ENCODE peak calls at places on chromosomes 5 and 9, in eight cellular contexts. D is stomach, Y is GM12891, E is HCT116, T is transverse colon, V is sigmoid colon, Z is GM12892, K is Panc1. A is an unnamed sample.

GRCh38 chr9:95509851-95510529 is 6.8 kb downstream of the PTCH1 start:
- DNase-seq in Y (no peak), Z (no peak), K (no peak), V (no peak), D (no peak), E (no peak), T (peak), A (no peak)

GRCh38 chr9:126491256-126491879 is 122.4 kb upstream of the LMX1B start:
- DNase-seq in Y (no peak), E (no peak), Z (no peak), V (no peak), D (peak), T (peak), K (peak), A (peak)

GRCh38 chr9:126588491-126589168 is 25.1 kb upstream of the LMX1B start:
- DNase-seq in D (no peak), Z (no peak), T (no peak), V (no peak), K (no peak), Y (no peak), E (no peak), A (no peak)

GRCh38 chr9:37976714-37977477 is 73.0 kb upstream of the SLC25A51 start:
- DNase-seq in K (no peak), Y (no peak), V (peak), Z (no peak), E (no peak), D (no peak), T (no peak), A (no peak)

GRCh38 chr9:27450752-27451151 is 73.3 kb upstream of the IFNK start:
- DNase-seq in T (no peak), K (no peak), V (no peak), Y (no peak), Z (no peak), E (no peak), D (no peak), A (no peak)

GRCh38 chr9:37966443-37967271 is 62.7 kb upstream of the SLC25A51 start:
- DNase-seq in E (no peak), T (peak), Z (no peak), Y (no peak), V (no peak), D (peak), K (no peak), A (no peak)

GRCh38 chr9:95157491-95158151 is 159.9 kb downstream of the FANCC start:
- DNase-seq in E (no peak), T (peak), Z (no peak), V (peak), K (no peak), Y (no peak), D (no peak), A (no peak)

GRCh38 chr9:120366646-120367019 is 213.3 kb downstream of the CDK5RAP2 start:
- DNase-seq in K (no peak), T (no peak), Z (no peak), E (peak), Y (no peak), D (no peak), V (no peak), A (no peak)

GRCh38 chr5:58156977-58157701 is 302.7 kb downstream of the PLK2 start:
- DNase-seq in T (no peak), Z (no peak), E (no peak), K (no peak), D (no peak), Y (no peak), V (no peak), A (no peak)

GRCh38 chr5:1182633-1183423 is 18.6 kb upstream of the SLC6A19 start:
- DNase-seq in Z (no peak), V (no peak), T (peak), D (peak), Y (no peak), E (no peak), K (no peak), A (peak)

GRCh38 chr5:176436641-176437040 is 11.5 kb upstream of the FAF2 start:
- DNase-seq in V (no peak), Z (no peak), E (no peak), D (no peak), T (no peak), Y (no peak), K (no peak), A (no peak)

GRCh38 chr5:138965631-138966030 is 90.5 kb upstream of the LRRTM2 start:
- DNase-seq in V (no peak), T (no peak), Z (no peak), E (no peak), K (no peak), D (no peak), Y (no peak), A (no peak)

GRCh38 chr5:173707392-173707791 is 90.9 kb upstream of the BOD1 start:
- DNase-seq in T (no peak), Z (no peak), D (no peak), Y (no peak), K (no peak), E (no peak), V (no peak), A (no peak)

GRCh38 chr5:16489322-16489791 is 23.8 kb upstream of the ZNF622 start:
- DNase-seq in Y (no peak), Z (no peak), T (no peak), K (peak), D (no peak), E (peak), V (no peak), A (peak)

GRCh38 chr5:179267671-179268071 is 77.6 kb downstream of the ADAMTS2 start:
- DNase-seq in T (peak), Z (no peak), Y (no peak), E (no peak), D (peak), V (peak), K (no peak), A (no peak)

GRCh38 chr9:116213673-116214047 is 60.1 kb downstream of the PAPPA start:
- DNase-seq in E (no peak), V (no peak), Z (no peak), Y (no peak), K (no peak), T (no peak), D (no peak), A (no peak)

GRCh38 chr5:14040542-14040941 is 96.1 kb upstream of the DNAH5 start:
- DNase-seq in Y (no peak), D (no peak), T (no peak), V (no peak), Z (no peak), K (no peak), E (no peak), A (no peak)

GRCh38 chr5:76692274-76692540 is 23.7 kb upstream of the F2R start:
- DNase-seq in V (no peak), E (no peak), Z (no peak), K (no peak), T (no peak), Y (no peak), D (no peak), A (no peak)

GRCh38 chr5:27524515-27524914 is 486.1 kb upstream of the CDH9 start:
- DNase-seq in T (no peak), K (no peak), E (no peak), Y (no peak), V (no peak), D (no peak), Z (no peak), A (no peak)

GRCh38 chr5:82628364-82628910 is 350.3 kb upstream of the RPS23 start:
- DNase-seq in Y (no peak), V (no peak), Z (no peak), E (no peak), K (no peak), D (no peak), T (no peak), A (no peak)

GRCh38 chr5:68456756-68457217 is 241.2 kb downstream of the PIK3R1 start:
- DNase-seq in T (peak), Y (no peak), V (no peak), E (no peak), K (peak), D (peak), Z (no peak), A (peak)

GRCh38 chr5:157178961-157179360 is 1.7 kb upstream of the ITK start:
- DNase-seq in V (no peak), E (no peak), T (no peak), Z (no peak), D (no peak), Y (no peak), K (no peak), A (no peak)

GRCh38 chr5:169788168-169788567 is 151.1 kb downstream of the DOCK2 start:
- DNase-seq in T (no peak), Z (no peak), Y (no peak), E (no peak), V (no peak), K (no peak), D (no peak), A (no peak)

GRCh38 chr5:58849995-58850667 is 267.3 kb downstream of the RAB3C start:
- DNase-seq in T (peak), Z (no peak), Y (peak), D (peak), E (peak), K (peak), V (no peak), A (peak)

GRCh38 chr9:130054820-130055219 is 1.1 kb downstream of the GPR107 start:
- DNase-seq in Z (no peak), T (no peak), V (no peak), D (no peak), Y (no peak), K (no peak), E (no peak), A (no peak)

GRCh38 chr9:130054428-130054786 is 701 bp downstream of the GPR107 start:
- DNase-seq in D (no peak), Z (no peak), K (no peak), E (no peak), Y (no peak), V (no peak), T (no peak), A (no peak)

GRCh38 chr9:130051855-130052254 is 1.9 kb upstream of the GPR107 start:
- DNase-seq in Y (no peak), E (no peak), K (no peak), T (no peak), V (no peak), D (no peak), Z (no peak), A (no peak)

GRCh38 chr9:130053109-130053503 is 600 bp upstream of the GPR107 start:
- DNase-seq in Z (no peak), V (no peak), E (no peak), D (no peak), K (no peak), Y (no peak), T (no peak), A (no peak)

DNA sequence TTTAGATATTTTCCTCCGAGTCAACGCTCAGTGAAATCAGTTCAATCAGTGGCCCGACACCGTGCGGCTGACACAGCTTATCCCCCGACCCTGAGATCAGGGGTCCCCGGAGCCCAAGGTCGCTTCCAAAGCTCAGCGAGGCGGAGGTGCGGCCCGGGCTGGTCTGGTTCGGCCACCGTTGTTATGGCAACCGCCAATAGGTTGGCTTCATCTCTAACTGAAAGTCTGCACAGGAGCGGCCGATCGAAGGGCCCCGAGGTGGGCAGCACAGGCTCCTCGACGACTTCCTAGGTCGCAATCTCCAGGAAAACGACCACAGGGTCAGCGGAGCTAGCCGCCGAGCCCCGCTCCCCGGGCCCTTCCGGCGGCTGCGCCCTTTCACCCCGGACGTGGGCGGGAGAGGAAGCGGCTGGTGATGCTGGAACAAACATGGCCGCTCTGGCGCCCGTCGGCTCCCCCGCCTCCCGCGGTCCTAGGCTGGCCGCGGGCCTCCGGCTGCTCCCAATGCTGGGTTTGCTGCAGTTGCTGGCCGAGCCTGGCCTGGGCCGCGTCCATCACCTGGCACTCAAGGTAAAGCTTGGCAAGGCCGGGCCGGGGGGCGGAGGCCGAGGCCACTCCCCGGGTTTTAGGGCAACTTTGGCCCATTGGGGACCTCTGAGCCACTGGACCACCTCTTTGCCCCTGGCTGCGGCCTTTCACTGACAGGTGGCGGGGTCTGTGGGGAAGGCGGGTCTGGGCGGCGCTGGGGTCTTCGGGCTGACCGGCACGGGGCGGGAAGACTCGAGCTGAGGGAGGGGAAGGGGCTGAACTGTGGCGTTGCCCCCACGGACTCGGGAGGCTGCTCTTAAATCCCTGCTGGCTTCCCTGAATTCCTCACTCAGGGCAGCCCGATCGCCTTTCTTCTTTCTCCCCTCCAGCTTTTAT is at the start of gene GPR107:
- DNase-seq in K (no peak), E (peak), V (peak), Z (peak), T (peak), D (peak), Y (peak), A (peak)
- TF ChIP-seq POLR2AphosphoS5 in K (peak), E (peak), V (peak), Z (peak), T (peak), D (peak), Y (peak), A (peak)

DNA sequence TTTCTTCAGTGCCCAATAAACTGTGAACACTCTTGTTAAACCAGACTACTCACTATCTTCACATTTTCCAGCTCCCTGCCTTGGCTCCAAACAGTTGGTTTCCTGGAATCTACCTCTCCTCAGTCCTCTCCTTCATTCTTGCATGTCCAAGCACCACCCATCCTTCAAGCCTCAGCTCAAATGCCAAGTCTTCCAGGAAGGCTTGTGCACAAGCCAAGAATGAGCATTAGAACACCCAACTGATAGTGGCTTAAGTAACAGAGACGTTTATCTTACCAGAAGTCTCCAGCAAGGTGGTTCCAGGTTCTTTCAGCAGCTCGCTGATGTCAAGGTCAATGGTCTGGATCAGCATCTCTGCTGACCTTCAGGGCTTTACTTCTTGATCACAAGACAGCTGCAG is 60.1 kb downstream of the PTPDC1 start:
- DNase-seq in K (no peak), V (no peak), Y (no peak), E (no peak), Z (no peak), D (no peak), T (no peak), A (no peak)
- TF ChIP-seq POLR2AphosphoS5 in K (no peak), V (peak), Y (no peak), E (no peak), Z (no peak), D (no peak), T (no peak), A (no peak)

GRCh38 chr5:128158342-128158741 is 74.8 kb downstream of the SLC12A2 start:
- DNase-seq in Y (no peak), D (no peak), T (no peak), V (no peak), Z (no peak), E (no peak), K (no peak), A (no peak)
- TF ChIP-seq POLR2AphosphoS5 in Y (no peak), D (no peak), T (no peak), V (no peak), Z (no peak), E (no peak), K (no peak), A (no peak)

GRCh38 chr5:149410071-149410470 is 31.0 kb upstream of the IL17B start:
- DNase-seq in Z (no peak), T (no peak), K (no peak), D (no peak), E (no peak), V (peak), Y (no peak), A (no peak)
- TF ChIP-seq POLR2AphosphoS5 in Z (no peak), T (no peak), K (no peak), D (no peak), E (no peak), V (peak), Y (no peak), A (no peak)

GRCh38 chr5:94130077-94130476 is 388.7 kb upstream of the POU5F2 start:
- DNase-seq in Y (no peak), K (no peak), E (no peak), D (no peak), Z (no peak), V (no peak), T (no peak), A (no peak)

DNA sequence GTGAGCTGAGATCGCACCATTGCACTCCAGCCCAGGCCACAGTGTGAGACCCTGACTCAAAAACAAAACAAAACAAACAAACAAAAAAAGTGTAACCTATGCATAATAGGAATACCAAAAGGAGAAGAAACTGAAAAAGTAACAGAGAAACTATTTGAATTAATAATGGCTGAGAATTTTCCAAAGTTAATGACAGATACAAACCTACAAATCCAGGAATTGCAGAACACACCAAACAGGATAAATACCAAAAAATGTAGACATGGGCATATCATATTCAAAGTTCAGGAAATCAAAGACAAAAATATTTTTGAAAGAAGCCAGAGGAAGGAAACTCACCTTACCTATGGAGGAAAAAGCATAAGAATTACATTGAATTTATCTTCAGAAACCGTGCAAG is 383.7 kb upstream of the POU5F2 start:
- DNase-seq in K (no peak), D (no peak), E (no peak), Z (no peak), V (no peak), T (no peak), Y (no peak), A (no peak)
- TF ChIP-seq POLR2AphosphoS5 in K (no peak), D (no peak), E (no peak), Z (no peak), V (no peak), T (no peak), Y (no peak), A (no peak)

GRCh38 chr9:70083429-70083828 is 39.8 kb downstream of the MAMDC2 start:
- DNase-seq in K (no peak), D (no peak), E (no peak), Z (no peak), V (no peak), T (no peak), Y (no peak), A (no peak)

GRCh38 chr9:70076678-70077077 is 33.0 kb downstream of the MAMDC2 start:
- DNase-seq in Z (no peak), V (peak), K (no peak), Y (no peak), E (no peak), T (no peak), D (no peak), A (no peak)

GRCh38 chr9:70080481-70081119 is 37.0 kb downstream of the MAMDC2 start:
- DNase-seq in K (no peak), D (no peak), Y (no peak), T (no peak), Z (no peak), E (no peak), V (peak), A (no peak)

GRCh38 chr9:70081120-70081495 is 37.5 kb downstream of the MAMDC2 start:
- DNase-seq in K (no peak), Y (no peak), D (no peak), E (no peak), V (peak), Z (no peak), T (no peak), A (no peak)

DNA sequence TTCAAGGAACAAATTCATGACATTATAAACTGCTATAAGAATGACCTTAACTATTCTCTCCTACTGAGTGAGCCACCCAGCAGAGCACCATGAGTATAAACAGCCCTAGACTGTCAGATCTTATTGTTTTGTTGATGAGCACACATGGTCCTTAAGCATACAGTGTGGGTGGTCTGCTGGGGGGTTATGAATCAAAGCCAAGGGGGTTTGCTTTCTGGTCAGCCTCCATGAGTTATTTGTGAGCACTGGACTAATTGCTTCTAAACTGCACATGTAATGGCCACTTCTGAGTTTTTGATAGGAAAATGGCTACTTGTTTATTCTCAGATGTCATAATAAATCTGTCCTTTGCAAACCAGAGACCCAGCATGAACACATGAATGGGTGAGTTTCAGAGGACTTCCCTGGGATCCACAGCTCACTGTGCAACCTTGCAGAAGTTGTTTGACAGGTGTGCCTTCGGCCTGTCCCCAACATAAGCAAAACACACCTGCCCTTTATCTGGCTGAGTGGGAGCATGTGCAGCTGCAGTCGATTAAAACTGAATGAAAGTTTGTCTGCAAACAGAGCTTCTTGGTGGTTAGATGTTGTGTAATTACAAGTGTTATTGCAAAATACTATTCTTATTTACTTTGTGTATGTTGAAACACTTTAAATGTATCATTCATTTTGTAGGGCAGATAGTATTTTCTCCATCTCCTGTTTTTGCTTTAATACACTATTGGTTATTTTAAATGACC is 35.9 kb downstream of the MAMDC2 start:
- DNase-seq in T (no peak), Y (no peak), Z (no peak), V (no peak), E (no peak), D (no peak), K (no peak), A (no peak)
- TF ChIP-seq POLR2AphosphoS5 in T (no peak), Y (no peak), Z (no peak), V (peak), E (no peak), D (peak), K (no peak), A (no peak)

GRCh38 chr9:91059713-91060112 is 258.1 kb downstream of the SYK start:
- DNase-seq in Z (no peak), D (no peak), V (no peak), Y (no peak), K (no peak), T (no peak), E (no peak), A (no peak)
- TF ChIP-seq POLR2AphosphoS5 in Z (no peak), D (no peak), V (peak), Y (no peak), K (no peak), T (no peak), E (no peak), A (no peak)